ENCODE peak calls at places on chromosome 7, in five cellular contexts. One of them, this sample, is unnamed.

GRCh38 chr7:8014399-8014798 is 45.8 kb downstream of the GLCCI1 start:
- DNase-seq in K562: no peak
- DNase-seq in HepG2: no peak
- DNase-seq in GM12878: no peak
- DNase-seq in H1: no peak
- DNase-seq in this sample: peak

GRCh38 chr7:107564553-107565298 is 955 bp downstream of the DUS4L start:
- DNase-seq in K562: no peak
- DNase-seq in HepG2: no peak
- DNase-seq in GM12878: no peak
- DNase-seq in H1: no peak
- DNase-seq in this sample: no peak

GRCh38 chr7:110407706-110408105 is 683.2 kb upstream of the LRRN3 start:
- DNase-seq in GM12878: no peak
- DNase-seq in H1: no peak
- DNase-seq in K562: no peak
- DNase-seq in HepG2: no peak
- DNase-seq in this sample: no peak

GRCh38 chr7:40230086-40230485 is 95.3 kb downstream of the SUGCT start:
- DNase-seq in H1: no peak
- DNase-seq in K562: no peak
- DNase-seq in HepG2: no peak
- DNase-seq in GM12878: no peak
- DNase-seq in this sample: no peak

GRCh38 chr7:107355616-107356015 is 114.2 kb upstream of the GPR22 start:
- DNase-seq in K562: no peak
- DNase-seq in H1: no peak
- DNase-seq in HepG2: no peak
- DNase-seq in GM12878: no peak
- DNase-seq in this sample: no peak

GRCh38 chr7:916291-916941 is 38.1 kb downstream of the ADAP1 start:
- DNase-seq in H1: no peak
- DNase-seq in HepG2: no peak
- DNase-seq in K562: no peak
- DNase-seq in GM12878: no peak
- DNase-seq in this sample: peak

GRCh38 chr7:34672430-34672829 is 14.4 kb downstream of the NPSR1 start:
- DNase-seq in K562: no peak
- DNase-seq in HepG2: no peak
- DNase-seq in GM12878: no peak
- DNase-seq in H1: no peak
- DNase-seq in this sample: no peak

GRCh38 chr7:88243345-88243909 is 23.6 kb upstream of the SRI start:
- DNase-seq in H1: no peak
- DNase-seq in GM12878: peak
- DNase-seq in K562: peak
- DNase-seq in HepG2: peak
- DNase-seq in this sample: peak

GRCh38 chr7:127816354-127817190 is 164.6 kb downstream of the SND1 start:
- DNase-seq in H1: no peak
- DNase-seq in K562: no peak
- DNase-seq in HepG2: peak
- DNase-seq in GM12878: no peak
- DNase-seq in this sample: no peak

GRCh38 chr7:76515999-76516443 is 5.7 kb downstream of the UPK3B start:
- DNase-seq in K562: peak
- DNase-seq in HepG2: peak
- DNase-seq in H1: no peak
- DNase-seq in GM12878: no peak
- DNase-seq in this sample: no peak
- TF ChIP-seq JUND in K562: no peak
- TF ChIP-seq JUND in HepG2: peak
- TF ChIP-seq JUND in H1: no peak
- TF ChIP-seq JUND in GM12878: no peak
- TF ChIP-seq JUND in this sample: no peak

GRCh38 chr7:136117539-136117938 is 140.4 kb upstream of the MTPN start:
- DNase-seq in K562: no peak
- DNase-seq in HepG2: no peak
- DNase-seq in GM12878: no peak
- DNase-seq in H1: no peak
- DNase-seq in this sample: no peak

GRCh38 chr7:136116186-136116585 is 139.0 kb upstream of the MTPN start:
- DNase-seq in K562: no peak
- DNase-seq in H1: no peak
- DNase-seq in GM12878: no peak
- DNase-seq in HepG2: no peak
- DNase-seq in this sample: no peak

DNA sequence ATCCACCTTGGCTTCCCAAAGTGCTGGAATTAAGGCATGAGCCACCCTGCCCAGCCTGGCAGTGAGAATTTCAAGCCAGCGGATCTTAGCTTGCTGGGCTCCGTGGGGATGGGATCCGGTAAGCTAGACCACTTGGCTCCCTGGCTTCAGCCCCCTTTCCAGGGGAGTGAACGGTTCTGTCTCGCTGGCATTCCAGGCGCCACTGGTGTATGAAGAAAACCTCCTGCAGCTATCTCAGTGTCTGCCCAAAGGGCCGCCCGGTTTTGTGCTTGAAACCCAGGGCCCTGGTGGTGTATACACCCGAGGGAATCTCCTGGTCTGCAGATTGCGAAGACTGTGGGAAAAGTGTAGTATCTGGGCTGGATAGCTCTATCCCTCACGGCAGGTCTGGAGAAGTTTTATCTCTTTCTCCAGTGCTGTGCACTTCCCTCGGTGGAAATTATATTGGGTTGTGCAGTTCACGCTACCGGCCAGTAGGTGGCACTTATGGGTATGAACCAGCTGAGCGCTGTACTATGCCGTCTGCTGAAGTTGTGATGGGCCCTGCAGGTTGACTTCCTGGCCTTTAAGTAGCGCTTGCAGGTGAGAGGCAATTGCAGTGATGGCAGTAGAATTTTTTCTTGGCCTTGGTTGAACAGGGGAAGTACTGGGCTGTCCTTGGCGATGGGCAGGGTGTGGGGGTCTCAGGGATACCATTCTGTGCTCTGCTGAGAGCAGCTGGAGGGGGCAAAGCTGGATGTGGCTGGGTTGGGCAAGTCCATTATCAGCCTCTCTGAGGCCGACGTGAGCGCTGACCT is 138.0 kb upstream of the MTPN start:
- DNase-seq in HepG2: peak
- DNase-seq in H1: peak
- DNase-seq in GM12878: no peak
- DNase-seq in K562: peak
- DNase-seq in this sample: peak
- TF ChIP-seq JUND in HepG2: no peak
- TF ChIP-seq JUND in H1: no peak
- TF ChIP-seq JUND in GM12878: no peak
- TF ChIP-seq JUND in K562: no peak
- TF ChIP-seq JUND in this sample: no peak

GRCh38 chr7:14207154-14207553 is 217.7 kb upstream of the ETV1 start:
- DNase-seq in GM12878: no peak
- DNase-seq in HepG2: no peak
- DNase-seq in K562: no peak
- DNase-seq in H1: no peak
- DNase-seq in this sample: no peak
- TF ChIP-seq JUND in GM12878: no peak
- TF ChIP-seq JUND in HepG2: no peak
- TF ChIP-seq JUND in K562: no peak
- TF ChIP-seq JUND in H1: no peak
- TF ChIP-seq JUND in this sample: no peak

GRCh38 chr7:137080516-137081203 is 212.2 kb downstream of the CHRM2 start:
- DNase-seq in GM12878: no peak
- DNase-seq in HepG2: no peak
- DNase-seq in K562: no peak
- DNase-seq in H1: no peak
- DNase-seq in this sample: no peak
- TF ChIP-seq JUND in GM12878: no peak
- TF ChIP-seq JUND in HepG2: no peak
- TF ChIP-seq JUND in K562: no peak
- TF ChIP-seq JUND in H1: no peak
- TF ChIP-seq JUND in this sample: no peak

GRCh38 chr7:38199154-38199553 is 21.1 kb downstream of the STARD3NL start:
- DNase-seq in HepG2: no peak
- DNase-seq in K562: no peak
- DNase-seq in GM12878: no peak
- DNase-seq in H1: no peak
- DNase-seq in this sample: no peak

GRCh38 chr7:38195804-38196595 is 18.0 kb downstream of the STARD3NL start:
- DNase-seq in GM12878: no peak
- DNase-seq in K562: no peak
- DNase-seq in H1: no peak
- DNase-seq in HepG2: no peak
- DNase-seq in this sample: no peak

GRCh38 chr7:38199782-38200181 is 21.7 kb downstream of the STARD3NL start:
- DNase-seq in HepG2: no peak
- DNase-seq in GM12878: no peak
- DNase-seq in H1: no peak
- DNase-seq in K562: no peak
- DNase-seq in this sample: no peak

DNA sequence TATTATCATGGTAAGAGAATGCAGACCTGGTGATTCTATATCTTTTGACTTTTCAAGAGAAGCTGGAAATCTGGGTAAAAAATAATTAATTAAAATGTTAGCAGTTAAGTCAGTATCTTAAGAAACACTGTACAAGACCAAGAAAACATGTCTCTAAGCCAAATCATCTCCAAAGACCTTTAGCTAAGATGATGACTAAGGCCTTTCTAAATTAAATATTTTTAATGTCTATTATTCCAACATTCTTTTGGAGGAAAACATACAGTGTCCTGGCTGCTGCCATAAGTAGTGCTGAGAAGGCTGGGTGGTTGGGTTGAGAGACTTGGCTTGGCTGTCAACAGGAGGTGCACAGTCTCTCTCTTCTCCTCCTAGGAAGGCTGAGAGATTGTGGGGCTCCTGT is 20.3 kb downstream of the STARD3NL start:
- DNase-seq in H1: no peak
- DNase-seq in GM12878: no peak
- DNase-seq in K562: no peak
- DNase-seq in HepG2: no peak
- DNase-seq in this sample: no peak
- TF ChIP-seq JUND in H1: no peak
- TF ChIP-seq JUND in GM12878: no peak
- TF ChIP-seq JUND in K562: no peak
- TF ChIP-seq JUND in HepG2: no peak
- TF ChIP-seq JUND in this sample: no peak

DNA sequence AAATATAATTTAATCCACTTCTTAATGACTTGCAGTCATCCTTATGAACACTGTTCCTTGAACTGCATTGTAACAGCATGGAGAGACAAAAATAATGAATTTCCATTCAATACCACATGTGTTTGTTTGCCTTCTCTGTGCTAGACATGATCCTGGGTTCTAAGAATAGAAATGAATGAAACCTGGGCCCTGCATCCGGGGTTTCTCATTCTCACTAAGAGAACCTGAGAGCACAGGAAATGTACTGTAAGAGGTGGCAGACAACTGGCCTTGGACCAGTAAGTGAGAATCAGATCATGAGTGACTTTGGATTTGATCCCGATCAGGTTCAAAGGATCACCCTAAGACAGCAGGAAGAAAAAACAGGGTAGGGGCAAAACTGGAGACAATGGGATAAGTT is 37.2 kb upstream of the CUL1 start:
- DNase-seq in K562: no peak
- DNase-seq in HepG2: no peak
- DNase-seq in H1: no peak
- DNase-seq in GM12878: no peak
- DNase-seq in this sample: no peak
- TF ChIP-seq JUND in K562: no peak
- TF ChIP-seq JUND in HepG2: no peak
- TF ChIP-seq JUND in H1: no peak
- TF ChIP-seq JUND in GM12878: no peak
- TF ChIP-seq JUND in this sample: no peak

GRCh38 chr7:142791502-142791901 is 20.7 kb downstream of the PRSS2 start:
- DNase-seq in GM12878: no peak
- DNase-seq in H1: no peak
- DNase-seq in K562: no peak
- DNase-seq in HepG2: no peak
- DNase-seq in this sample: no peak
- TF ChIP-seq JUND in GM12878: no peak
- TF ChIP-seq JUND in H1: no peak
- TF ChIP-seq JUND in K562: no peak
- TF ChIP-seq JUND in HepG2: no peak
- TF ChIP-seq JUND in this sample: no peak

DNA sequence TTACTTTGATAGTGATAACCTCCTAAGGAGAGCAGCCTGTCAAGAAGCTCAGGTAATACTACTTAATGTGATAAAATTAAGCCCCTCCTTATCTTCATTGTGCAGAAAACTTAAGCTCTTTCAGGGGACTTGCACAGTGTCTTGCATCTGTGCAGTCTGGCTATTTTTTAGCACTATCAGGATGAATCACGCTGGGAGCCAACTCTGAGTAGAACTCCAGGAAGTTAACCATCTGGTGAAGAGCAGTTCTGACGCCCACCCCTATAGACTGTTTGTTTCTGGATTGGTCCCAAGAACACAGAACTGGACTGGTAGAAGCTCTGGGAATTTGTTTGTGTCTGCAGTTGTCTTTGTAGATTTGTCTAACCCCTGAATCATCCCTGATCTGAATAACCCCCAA is 41.9 kb downstream of the AGK start:
- DNase-seq in HepG2: no peak
- DNase-seq in H1: no peak
- DNase-seq in GM12878: no peak
- DNase-seq in K562: peak
- DNase-seq in this sample: no peak
- TF ChIP-seq JUND in HepG2: no peak
- TF ChIP-seq JUND in H1: no peak
- TF ChIP-seq JUND in GM12878: no peak
- TF ChIP-seq JUND in K562: no peak
- TF ChIP-seq JUND in this sample: no peak

This sample was measured in T47D.